ENCODE peak calls at places on chromosomes 13 and 19, in seven cellular contexts. X, T, K, W, J, Z and R are unnamed samples.

GRCh38 chr19:44907613-44908012 is 2.0 kb downstream of the APOE start:
- DNase-seq in X (no peak), T (no peak), K (no peak), W (no peak), J (no peak), Z (no peak), R (no peak)

GRCh38 chr13:114025432-114026127 is 51.7 kb upstream of the C13orf46 start:
- DNase-seq in X (no peak), T (no peak), K (peak; percentile 75), W (peak; percentile 38), J (no peak), Z (no peak), R (no peak)

GRCh38 chr13:72959643-72960042 is 99.2 kb upstream of the KLF5 start:
- DNase-seq in X (no peak), T (no peak), K (no peak), W (no peak), J (no peak), Z (no peak), R (no peak)

GRCh38 chr19:12838182-12838890 is at the start of gene MAST1:
- DNase-seq in X (no peak), T (peak; percentile 75), K (no peak), W (peak; percentile 52), J (peak; percentile 61), Z (no peak), R (peak; percentile 51)

GRCh38 chr19:2494447-2495129 is 18.7 kb downstream of the GADD45B start:
- DNase-seq in X (no peak), T (no peak), K (peak; percentile 83), W (peak; percentile 72), J (peak; percentile 33), Z (peak; percentile 86), R (peak; percentile 25)

GRCh38 chr19:45423589-45424190 is at the start of gene ERCC1:
- DNase-seq in X (peak; percentile 89), T (peak; percentile 77), K (peak; percentile 95), W (peak; percentile 99), J (peak; percentile 99), Z (peak; percentile 95), R (peak; percentile 96)

GRCh38 chr13:40243982-40244381 is 422.5 kb downstream of the FOXO1 start:
- DNase-seq in X (no peak), T (no peak), K (no peak), W (no peak), J (no peak), Z (no peak), R (no peak)

GRCh38 chr19:2722541-2723344 is 1.6 kb upstream of the DIRAS1 start:
- DNase-seq in X (no peak), T (no peak), K (peak; percentile 79), W (no peak), J (peak; percentile 24), Z (peak; percentile 66), R (no peak)

GRCh38 chr19:903266-903797 is 9.7 kb downstream of the R3HDM4 start:
- DNase-seq in X (no peak), T (no peak), K (no peak), W (no peak), J (no peak), Z (no peak), R (peak; percentile 57)

GRCh38 chr19:48203227-48203793 is 32.8 kb downstream of the ZSWIM9 start:
- DNase-seq in X (no peak), T (no peak), K (no peak), W (no peak), J (no peak), Z (no peak), R (no peak)

GRCh38 chr19:16030964-16031871 is 45.1 kb upstream of the TPM4 start:
- DNase-seq in X (no peak), T (no peak), K (no peak), W (no peak), J (no peak), Z (no peak), R (no peak)

GRCh38 chr13:110509478-110509926 is 52.0 kb downstream of the RAB20 start:
- DNase-seq in X (no peak), T (no peak), K (no peak), W (no peak), J (no peak), Z (no peak), R (no peak)

GRCh38 chr19:40689339-40690049 is 957 bp downstream of the NUMBL start:
- DNase-seq in X (no peak), T (peak; percentile 69), K (peak; percentile 15), W (no peak), J (no peak), Z (peak; percentile 44), R (no peak)

GRCh38 chr19:51198641-51199040 is 26.2 kb upstream of the CD33 start:
- DNase-seq in X (no peak), T (no peak), K (no peak), W (no peak), J (no peak), Z (no peak), R (no peak)

GRCh38 chr13:110628477-110628793 is 13.1 kb downstream of the NAXD start:
- DNase-seq in X (no peak), T (no peak), K (no peak), W (no peak), J (no peak), Z (no peak), R (no peak)

GRCh38 chr13:103517066-103517767 is 451.0 kb upstream of the SLC10A2 start:
- DNase-seq in X (peak; percentile 57), T (no peak), K (no peak), W (peak; percentile 10), J (no peak), Z (no peak), R (no peak)

GRCh38 chr19:8337728-8338127 is 5.3 kb downstream of the KANK3 start:
- DNase-seq in X (no peak), T (no peak), K (no peak), W (no peak), J (no peak), Z (no peak), R (no peak)

GRCh38 chr19:8342684-8343482 is at the start of gene KANK3:
- DNase-seq in X (peak; percentile 55), T (no peak), K (peak; percentile 93), W (peak; percentile 97), J (peak; percentile 95), Z (peak; percentile 98), R (peak; percentile 92)

GRCh38 chr19:8338835-8339234 is 4.2 kb downstream of the KANK3 start:
- DNase-seq in X (no peak), T (no peak), K (no peak), W (no peak), J (no peak), Z (no peak), R (no peak)

GRCh38 chr19:8342316-8342683 is 762 bp downstream of the KANK3 start:
- DNase-seq in X (no peak), T (no peak), K (no peak), W (no peak), J (no peak), Z (no peak), R (no peak)

DNA sequence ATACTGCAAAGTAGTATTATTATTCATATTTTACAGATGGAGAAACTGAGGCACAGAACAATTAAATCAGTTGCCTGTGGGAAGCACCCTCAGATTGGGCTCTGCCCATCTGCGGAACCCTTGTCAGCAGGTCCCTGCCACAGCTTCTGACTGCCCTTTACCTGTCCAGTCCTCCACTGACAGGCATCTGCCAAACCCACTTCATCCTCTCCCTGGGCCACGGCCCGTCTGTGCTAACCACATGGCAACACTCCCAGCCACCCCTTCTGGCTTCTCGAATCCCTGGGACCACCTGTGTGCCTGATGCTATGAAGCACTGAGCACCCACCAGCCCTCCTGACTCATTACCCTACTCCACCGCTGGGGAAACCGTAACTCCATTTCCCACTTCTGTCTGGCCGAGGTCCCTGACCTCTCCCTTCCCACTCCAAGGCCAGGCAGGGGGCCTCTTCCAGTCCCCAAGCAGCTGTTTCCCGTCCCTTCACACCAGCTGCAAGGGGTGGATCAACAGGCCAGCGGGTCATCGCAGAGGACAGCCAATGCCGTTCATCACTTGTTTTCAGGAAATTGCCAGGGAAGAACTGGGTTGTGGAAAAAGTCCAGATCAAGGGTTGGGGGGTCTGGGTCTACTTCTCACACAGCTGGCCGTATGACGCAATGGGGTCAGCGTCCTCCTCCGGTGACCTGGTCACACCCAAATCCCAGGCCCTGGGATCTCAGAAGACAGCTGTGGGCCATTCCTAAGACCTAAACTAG is 2.5 kb downstream of the KANK3 start:
- DNase-seq in X (no peak), T (no peak), K (no peak), W (no peak), J (no peak), Z (peak; percentile 90), R (no peak)
- TF ChIP-seq CTCF in X (no peak), T (no peak), K (no peak), W (no peak), J (no peak), Z (peak; percentile 27), R (peak; percentile 35)

DNA sequence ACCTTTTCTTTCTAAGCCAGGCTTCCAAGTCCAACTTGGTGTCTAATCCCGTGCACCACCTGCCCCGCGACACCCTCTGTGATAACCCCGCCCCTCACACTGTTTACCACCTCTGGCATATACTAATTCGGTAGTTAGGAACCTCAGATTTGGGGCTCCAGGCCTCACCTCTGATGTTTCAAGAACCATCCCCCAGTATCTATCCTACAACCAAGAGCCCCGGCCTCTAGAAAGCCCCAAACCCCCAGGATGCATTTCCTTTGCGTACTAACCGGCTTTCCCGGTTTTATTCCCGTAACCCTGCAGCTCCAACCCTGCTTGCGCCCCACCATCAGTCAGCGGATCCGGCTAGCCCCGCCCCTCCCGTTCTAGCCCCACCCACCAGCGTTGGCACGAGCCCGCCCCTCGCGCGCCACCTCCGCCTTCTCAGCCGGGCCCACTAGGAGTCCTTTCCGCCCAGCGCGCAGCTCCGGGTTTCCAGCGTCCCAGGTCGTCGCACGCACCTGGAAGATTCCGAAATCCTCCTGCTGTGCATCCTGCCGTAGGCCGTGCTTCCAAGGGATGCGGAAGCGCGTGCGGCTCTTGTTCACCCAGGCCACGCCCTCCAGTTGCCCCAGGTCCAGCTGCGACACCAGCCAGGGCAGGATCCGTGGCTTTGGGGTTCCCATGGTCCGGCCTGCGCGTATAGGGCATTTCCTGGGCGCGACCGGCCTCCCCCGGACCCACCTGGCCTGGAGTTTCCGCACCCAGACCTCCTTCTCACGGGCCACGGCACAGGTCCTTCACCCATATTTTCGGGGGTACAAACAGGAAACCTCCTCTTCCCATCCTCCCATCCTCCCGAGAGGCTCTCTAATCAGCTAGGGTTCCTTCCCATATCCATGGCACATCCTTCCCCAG is 1.2 kb downstream of the IRF3 start:
- DNase-seq in X (no peak), T (peak; percentile 91), K (peak; percentile 69), W (peak; percentile 96), J (peak; percentile 96), Z (peak; percentile 88), R (peak; percentile 86)
- TF ChIP-seq CTCF in X (no peak), T (peak; percentile 23), K (peak; percentile 17), W (no peak), J (no peak), Z (peak; percentile 19), R (peak; percentile 19)

GRCh38 chr13:97268772-97269171 is 46.6 kb downstream of the MBNL2 start:
- DNase-seq in X (no peak), T (no peak), K (no peak), W (no peak), J (no peak), Z (no peak), R (no peak)
- TF ChIP-seq CTCF in X (no peak), T (no peak), K (no peak), W (no peak), J (no peak), Z (no peak), R (no peak)

DNA sequence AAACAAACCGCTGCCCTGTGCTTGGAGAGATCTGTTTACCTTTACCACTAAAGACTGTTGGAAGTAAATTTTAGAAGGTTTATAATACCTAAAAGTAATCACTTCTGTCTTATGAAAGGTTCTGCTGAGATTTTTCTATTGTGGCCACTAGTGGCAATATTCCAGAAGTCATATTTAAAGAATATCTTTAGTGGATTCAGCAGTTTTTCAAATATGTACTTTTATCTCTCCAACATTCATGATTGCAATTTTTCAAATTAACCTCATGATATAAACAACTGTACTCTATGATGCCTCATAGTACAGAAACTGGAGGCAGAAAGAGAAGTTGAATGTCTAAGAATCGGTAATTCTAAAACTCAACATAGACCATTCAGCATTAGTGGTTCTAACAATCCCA is 53.2 kb upstream of the USPL1 start:
- DNase-seq in X (no peak), T (no peak), K (no peak), W (no peak), J (no peak), Z (no peak), R (no peak)
- TF ChIP-seq CTCF in X (no peak), T (no peak), K (no peak), W (no peak), J (no peak), Z (no peak), R (no peak)